ENCODE peak calls at places on chromosomes 1 and 21, in eight cellular contexts. Z, J, O, N, K, R, M and P are unnamed samples. For H3K9me3, the result is how much of the 10 kb centered on the place peaks cover.

GRCh38 chr1:172545349-172546004 is 12.5 kb downstream of the SUCO start:
- DNase-seq in Z (no peak), J (no peak), O (no peak), N (no peak), K (no peak), R (no peak), M (no peak), P (no peak)

GRCh38 chr1:43979528-43980254 is 681 bp downstream of the B4GALT2 start:
- DNase-seq in Z (no peak), J (no peak), O (peak), N (peak), K (peak), R (peak), M (no peak), P (no peak)

GRCh38 chr1:199273837-199274379 is 635.1 kb downstream of the PTPRC start:
- DNase-seq in Z (no peak), J (no peak), O (no peak), N (no peak), K (peak), R (no peak), M (no peak), P (no peak)

GRCh38 chr21:43900078-43900385 is 35.0 kb downstream of the AGPAT3 start:
- DNase-seq in Z (no peak), J (no peak), O (no peak), N (no peak), K (no peak), R (no peak), M (no peak), P (no peak)

GRCh38 chr1:218739426-218739825 is 394.3 kb downstream of the TGFB2 start:
- DNase-seq in Z (no peak), J (no peak), O (peak), N (no peak), K (no peak), R (no peak), M (no peak), P (no peak)

GRCh38 chr1:37323486-37324377 is 150.6 kb upstream of the ZC3H12A start:
- DNase-seq in Z (no peak), J (no peak), O (no peak), N (peak), K (peak), R (peak), M (no peak), P (peak)

GRCh38 chr1:10489291-10490055 is 14.7 kb downstream of the PEX14 start:
- DNase-seq in Z (no peak), J (no peak), O (no peak), N (no peak), K (no peak), R (no peak), M (no peak), P (no peak)

GRCh38 chr1:67061266-67061665 is 7.3 kb upstream of the SLC35D1 start:
- DNase-seq in Z (no peak), J (no peak), O (no peak), N (no peak), K (no peak), R (no peak), M (no peak), P (no peak)

GRCh38 chr1:55981015-55981635 is 598.2 kb downstream of the PLPP3 start:
- DNase-seq in Z (no peak), J (no peak), O (no peak), N (no peak), K (no peak), R (no peak), M (no peak), P (no peak)

GRCh38 chr1:147597010-147597409 is 55.7 kb downstream of the BCL9 start:
- DNase-seq in Z (no peak), J (no peak), O (no peak), N (no peak), K (no peak), R (no peak), M (no peak), P (no peak)

GRCh38 chr1:164794310-164794709 is 235.3 kb downstream of the PBX1 start:
- DNase-seq in Z (peak), J (peak), O (no peak), N (no peak), K (peak), R (no peak), M (no peak), P (no peak)

GRCh38 chr21:25428537-25428936 is 178.7 kb downstream of the MRPL39 start:
- DNase-seq in Z (no peak), J (no peak), O (no peak), N (no peak), K (no peak), R (no peak), M (no peak), P (no peak)

GRCh38 chr1:231390071-231390470 is 32.0 kb downstream of the EGLN1 start:
- DNase-seq in Z (no peak), J (no peak), O (no peak), N (no peak), K (peak), R (no peak), M (no peak), P (no peak)

GRCh38 chr1:37622131-37622530 is 12.6 kb downstream of the RSPO1 start:
- DNase-seq in Z (no peak), J (no peak), O (no peak), N (peak), K (no peak), R (no peak), M (no peak), P (no peak)

GRCh38 chr1:38804062-38804886 is 55.3 kb downstream of the RRAGC start:
- DNase-seq in Z (no peak), J (no peak), O (no peak), N (no peak), K (no peak), R (peak), M (no peak), P (no peak)

GRCh38 chr1:61757945-61758344 is 15.7 kb downstream of the PATJ start:
- DNase-seq in Z (no peak), J (no peak), O (no peak), N (no peak), K (no peak), R (no peak), M (no peak), P (no peak)

GRCh38 chr1:173113015-173113741 is 62.4 kb upstream of the TNFSF18 start:
- DNase-seq in Z (no peak), J (no peak), O (no peak), N (no peak), K (peak), R (no peak), M (no peak), P (no peak)

GRCh38 chr1:152582647-152583046 is 2.3 kb upstream of the LCE3D start:
- DNase-seq in Z (no peak), J (no peak), O (no peak), N (no peak), K (no peak), R (no peak), M (no peak), P (no peak)

GRCh38 chr1:169108897-169109560 is 2.5 kb downstream of the ATP1B1 start:
- DNase-seq in Z (peak), J (no peak), O (no peak), N (no peak), K (no peak), R (no peak), M (no peak), P (peak)

GRCh38 chr1:201127755-201128455 is 921 bp upstream of the ASCL5 start:
- DNase-seq in Z (no peak), J (no peak), O (no peak), N (no peak), K (no peak), R (peak), M (no peak), P (no peak)

GRCh38 chr1:182407724-182408123 is 7.3 kb upstream of the TEDDM1 start:
- DNase-seq in Z (no peak), J (no peak), O (no peak), N (no peak), K (no peak), R (no peak), M (no peak), P (no peak)

GRCh38 chr1:63747445-63747844 is 26.4 kb upstream of the ROR1 start:
- DNase-seq in Z (no peak), J (no peak), O (no peak), N (no peak), K (no peak), R (no peak), M (no peak), P (no peak)

GRCh38 chr1:86757272-86757984 is 53.1 kb downstream of the SH3GLB1 start:
- DNase-seq in Z (peak), J (peak), O (no peak), N (no peak), K (peak), R (no peak), M (no peak), P (no peak)

GRCh38 chr1:28604962-28605361 is 12.9 kb downstream of the RAB42 start:
- DNase-seq in Z (no peak), J (no peak), O (no peak), N (no peak), K (no peak), R (no peak), M (no peak), P (no peak)

GRCh38 chr1:220527279-220528048 is 472 bp upstream of the MARK1 start:
- DNase-seq in Z (peak), J (no peak), O (no peak), N (no peak), K (peak), R (peak), M (no peak), P (no peak)

GRCh38 chr1:192477630-192478029 is 97.9 kb upstream of the RGS1 start:
- DNase-seq in Z (no peak), J (no peak), O (no peak), N (no peak), K (peak), R (no peak), M (no peak), P (no peak)

GRCh38 chr1:152049291-152050073 is 12.7 kb upstream of the S100A11 start:
- DNase-seq in Z (no peak), J (no peak), O (no peak), N (no peak), K (no peak), R (no peak), M (no peak), P (no peak)

GRCh38 chr1:227961651-227962050 is 13.9 kb upstream of the WNT9A start:
- DNase-seq in Z (no peak), J (no peak), O (peak), N (no peak), K (no peak), R (no peak), M (no peak), P (no peak)

GRCh38 chr21:16534408-16535099 is 804.8 kb downstream of the USP25 start:
- DNase-seq in Z (peak), J (peak), O (peak), N (no peak), K (peak), R (no peak), M (no peak), P (no peak)

GRCh38 chr1:188355082-188355481 is 1526.3 kb downstream of the PLA2G4A start:
- DNase-seq in Z (no peak), J (no peak), O (no peak), N (no peak), K (no peak), R (no peak), M (no peak), P (no peak)

GRCh38 chr21:33202464-33203363 is 27.0 kb upstream of the IFNAR2 start:
- DNase-seq in Z (no peak), J (no peak), O (no peak), N (no peak), K (no peak), R (no peak), M (no peak), P (no peak)

GRCh38 chr1:112938188-112938587 is 17.8 kb downstream of the SLC16A1 start:
- DNase-seq in Z (no peak), J (no peak), O (no peak), N (no peak), K (no peak), R (no peak), M (no peak), P (no peak)

GRCh38 chr1:112698366-112699310 is 8.3 kb downstream of the RHOC start:
- DNase-seq in Z (peak), J (no peak), O (peak), N (peak), K (peak), R (no peak), M (no peak), P (no peak)

GRCh38 chr1:67439277-67440029 is 9.3 kb upstream of the SERBP1 start:
- DNase-seq in Z (no peak), J (no peak), O (no peak), N (no peak), K (no peak), R (no peak), M (no peak), P (no peak)

GRCh38 chr1:168691541-168691940 is 37.5 kb downstream of the DPT start:
- DNase-seq in Z (no peak), J (no peak), O (no peak), N (no peak), K (no peak), R (no peak), M (no peak), P (no peak)

GRCh38 chr1:230104395-230105244 is 37.6 kb downstream of the GALNT2 start:
- DNase-seq in Z (peak), J (peak), O (peak), N (no peak), K (peak), R (no peak), M (no peak), P (peak)

GRCh38 chr1:65795311-65795710 is 2.6 kb downstream of the PDE4B start:
- DNase-seq in Z (no peak), J (no peak), O (no peak), N (no peak), K (no peak), R (no peak), M (no peak), P (no peak)

GRCh38 chr21:34724131-34724856 is 55.5 kb downstream of the CLIC6 start:
- DNase-seq in Z (no peak), J (no peak), O (no peak), N (no peak), K (no peak), R (no peak), M (no peak), P (no peak)

GRCh38 chr1:23394664-23395063 is 25.0 kb upstream of the ZNF436 start:
- DNase-seq in Z (no peak), J (peak), O (peak), N (no peak), K (no peak), R (peak), M (no peak), P (no peak)

GRCh38 chr1:25897754-25898153 is 8.5 kb downstream of the STMN1 start:
- DNase-seq in Z (no peak), J (no peak), O (no peak), N (no peak), K (no peak), R (no peak), M (no peak), P (no peak)

GRCh38 chr1:25898223-25899015 is 7.8 kb downstream of the STMN1 start:
- DNase-seq in Z (no peak), J (no peak), O (no peak), N (no peak), K (no peak), R (no peak), M (no peak), P (no peak)

GRCh38 chr1:25896266-25896665 is 10.0 kb downstream of the STMN1 start:
- DNase-seq in Z (no peak), J (no peak), O (no peak), N (no peak), K (peak), R (no peak), M (no peak), P (no peak)

GRCh38 chr1:25893072-25893604 is 13.1 kb downstream of the STMN1 start:
- DNase-seq in Z (no peak), J (no peak), O (no peak), N (no peak), K (no peak), R (no peak), M (no peak), P (no peak)

DNA sequence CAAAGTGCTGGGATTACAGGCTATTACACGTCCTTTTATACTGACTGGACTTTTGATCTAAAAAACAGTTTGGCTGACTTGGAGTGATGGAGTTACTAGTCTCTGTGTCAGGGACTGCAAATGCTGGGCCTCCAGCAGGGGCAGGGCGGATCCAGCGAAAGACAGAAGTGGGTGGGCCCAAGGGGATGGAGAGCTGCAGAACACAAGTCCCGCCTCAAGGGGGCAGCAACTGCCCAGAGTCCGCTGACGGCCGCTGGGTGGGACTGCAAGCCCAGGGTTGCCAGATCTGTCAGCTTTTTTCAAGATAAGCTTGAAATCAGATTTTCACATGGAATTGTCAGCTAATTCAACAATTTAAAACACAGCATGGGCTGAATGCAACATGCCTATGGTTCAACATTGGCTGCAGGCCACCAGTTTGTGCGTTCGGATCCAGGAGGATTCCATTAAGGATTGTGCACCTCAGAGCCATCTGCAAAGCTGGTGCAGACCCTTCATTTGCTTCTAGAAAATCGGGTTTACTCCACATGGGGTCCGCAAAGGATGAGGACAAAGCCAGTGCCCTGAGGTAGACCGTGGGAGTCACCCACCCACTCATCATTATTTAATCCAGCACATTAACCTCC is 10.7 kb downstream of the STMN1 start:
- DNase-seq in Z (peak), J (peak), O (peak), N (peak), K (peak), R (peak), M (no peak), P (peak)
- TF ChIP-seq POLR2AphosphoS5 in Z (peak), J (peak), O (no peak), N (peak), K (no peak), R (no peak), M (no peak), P (peak)

GRCh38 chr1:90719321-90720136 is 2.4 kb upstream of the BARHL2 start:
- DNase-seq in Z (no peak), J (no peak), O (no peak), N (no peak), K (no peak), R (peak), M (no peak), P (no peak)
- H3K9me3 ChIP-seq in Z (under half), J (under half), O (under half), N (under half), K (under half), R (under half), M (under half), P (under half)

DNA sequence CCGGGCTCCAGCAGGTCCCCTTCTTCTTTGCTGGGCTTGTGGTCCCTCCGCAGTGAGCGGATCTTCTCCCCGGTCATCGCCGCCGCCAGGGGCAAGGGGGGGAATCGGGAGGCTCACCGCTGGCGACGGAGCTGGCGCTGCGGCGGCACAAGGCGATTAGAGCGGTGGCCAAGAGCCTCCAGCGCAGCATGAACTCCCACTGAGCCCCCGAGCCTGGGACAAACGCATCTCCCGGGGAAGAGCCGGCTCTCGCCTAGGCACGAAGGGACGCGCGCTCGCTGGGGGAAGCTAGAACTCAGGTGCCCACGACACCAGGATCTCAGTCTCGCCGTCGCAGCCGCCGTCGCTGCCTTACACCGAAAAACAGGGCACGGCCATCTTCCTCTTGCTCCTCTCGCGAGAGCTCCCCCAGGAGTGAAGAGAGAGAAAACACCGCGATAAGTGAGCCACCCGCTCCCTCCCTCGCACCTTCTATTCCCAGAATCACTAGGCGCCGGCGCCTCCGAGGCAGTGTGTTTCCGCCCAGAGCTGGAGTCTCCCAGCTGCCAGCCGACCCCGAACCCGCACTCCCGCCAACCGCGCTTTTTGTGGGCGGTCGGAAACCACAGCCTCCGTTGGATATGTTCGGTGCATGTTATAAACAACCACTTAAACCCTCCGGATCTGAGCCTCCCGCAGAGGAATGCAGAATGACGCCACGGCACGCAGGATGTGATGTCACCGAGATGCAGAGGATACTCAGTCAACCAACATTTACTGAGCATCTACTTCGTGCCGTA is at the start of gene ANKRD13C:
- DNase-seq in Z (peak), J (peak), O (peak), N (peak), K (peak), R (peak), M (peak), P (peak)
- TF ChIP-seq POLR2AphosphoS5 in Z (peak), J (peak), O (no peak), N (no peak), K (peak), R (peak), M (peak), P (peak)

DNA sequence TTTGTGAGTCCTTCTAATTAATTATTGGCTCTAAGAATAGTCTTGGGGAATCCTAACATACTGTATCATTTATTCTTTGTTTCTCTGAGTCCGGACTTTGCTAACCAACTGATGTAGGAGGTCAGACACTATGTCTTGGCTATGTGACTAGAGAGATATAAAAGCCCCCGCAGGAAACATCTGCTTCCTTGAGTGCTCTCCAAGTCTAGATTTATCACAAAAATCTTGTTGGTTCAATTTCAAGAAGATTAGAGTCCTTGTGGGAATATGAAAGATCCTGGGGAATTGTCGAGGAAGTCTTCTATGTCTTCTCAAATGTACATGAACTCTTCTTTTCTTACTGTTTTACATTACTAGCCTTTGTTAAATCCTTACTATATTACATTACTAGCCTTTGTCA is 1712.5 kb downstream of the NCAM2 start:
- DNase-seq in Z (no peak), J (no peak), O (no peak), N (no peak), K (peak), R (no peak), M (peak), P (no peak)
- H3K9me3 ChIP-seq in Z (under half), J (under half), O (under half), N (under half), K (under half), R (under half), M (under half), P (under half)